ENCODE peak calls at places on chromosomes 2 and 18, in eight cellular contexts. One of them, this sample, is unnamed.

GRCh38 chr18:8741524-8741923 is 36.2 kb downstream of the MTCL1 start:
- DNase-seq in hepatic stellate cell: no peak
- DNase-seq in CD14-positive monocyte: no peak
- DNase-seq in kidney tubule cell: no peak
- DNase-seq in H9: no peak
- DNase-seq in astrocyte of the cerebellum: no peak
- DNase-seq in PC-3: no peak
- DNase-seq in SIG-M5: no peak
- DNase-seq in this sample: no peak

GRCh38 chr2:113012436-113013335 is 7.4 kb downstream of the IL36A start:
- DNase-seq in hepatic stellate cell: peak
- DNase-seq in PC-3: peak
- DNase-seq in CD14-positive monocyte: no peak
- DNase-seq in kidney tubule cell: peak
- DNase-seq in SIG-M5: no peak
- DNase-seq in astrocyte of the cerebellum: no peak
- DNase-seq in H9: no peak
- DNase-seq in this sample: no peak

GRCh38 chr2:188600536-188601210 is 309.0 kb downstream of the GULP1 start:
- DNase-seq in astrocyte of the cerebellum: peak
- DNase-seq in H9: no peak
- DNase-seq in SIG-M5: no peak
- DNase-seq in CD14-positive monocyte: no peak
- DNase-seq in PC-3: no peak
- DNase-seq in hepatic stellate cell: peak
- DNase-seq in kidney tubule cell: peak
- DNase-seq in this sample: no peak

GRCh38 chr2:70532244-70532935 is 21.2 kb downstream of the TGFA start:
- DNase-seq in kidney tubule cell: no peak
- DNase-seq in CD14-positive monocyte: no peak
- DNase-seq in SIG-M5: no peak
- DNase-seq in H9: no peak
- DNase-seq in hepatic stellate cell: no peak
- DNase-seq in astrocyte of the cerebellum: no peak
- DNase-seq in PC-3: no peak
- DNase-seq in this sample: no peak

GRCh38 chr18:33307520-33307919 is 133.0 kb downstream of the CCDC178 start:
- DNase-seq in hepatic stellate cell: no peak
- DNase-seq in PC-3: no peak
- DNase-seq in CD14-positive monocyte: no peak
- DNase-seq in kidney tubule cell: no peak
- DNase-seq in H9: no peak
- DNase-seq in astrocyte of the cerebellum: no peak
- DNase-seq in SIG-M5: no peak
- DNase-seq in this sample: no peak

GRCh38 chr18:58076052-58076451 is 32.0 kb downstream of the NEDD4L start:
- DNase-seq in SIG-M5: no peak
- DNase-seq in kidney tubule cell: peak
- DNase-seq in hepatic stellate cell: no peak
- DNase-seq in H9: no peak
- DNase-seq in PC-3: peak
- DNase-seq in astrocyte of the cerebellum: no peak
- DNase-seq in CD14-positive monocyte: no peak
- DNase-seq in this sample: no peak

GRCh38 chr18:24831091-24831490 is 370.7 kb downstream of the HRH4 start:
- DNase-seq in hepatic stellate cell: no peak
- DNase-seq in astrocyte of the cerebellum: no peak
- DNase-seq in SIG-M5: no peak
- DNase-seq in H9: no peak
- DNase-seq in CD14-positive monocyte: no peak
- DNase-seq in kidney tubule cell: no peak
- DNase-seq in PC-3: no peak
- DNase-seq in this sample: no peak

GRCh38 chr2:214393796-214394195 is 17.1 kb upstream of the VWC2L start:
- DNase-seq in kidney tubule cell: no peak
- DNase-seq in PC-3: no peak
- DNase-seq in hepatic stellate cell: no peak
- DNase-seq in astrocyte of the cerebellum: no peak
- DNase-seq in CD14-positive monocyte: no peak
- DNase-seq in H9: no peak
- DNase-seq in SIG-M5: no peak
- DNase-seq in this sample: no peak

GRCh38 chr18:58052960-58053359 is 8.9 kb downstream of the NEDD4L start:
- DNase-seq in SIG-M5: no peak
- DNase-seq in CD14-positive monocyte: no peak
- DNase-seq in kidney tubule cell: no peak
- DNase-seq in hepatic stellate cell: no peak
- DNase-seq in astrocyte of the cerebellum: no peak
- DNase-seq in H9: no peak
- DNase-seq in PC-3: no peak
- DNase-seq in this sample: no peak

GRCh38 chr18:13270279-13270911 is 51.8 kb downstream of the LDLRAD4 start:
- DNase-seq in SIG-M5: no peak
- DNase-seq in CD14-positive monocyte: no peak
- DNase-seq in astrocyte of the cerebellum: no peak
- DNase-seq in hepatic stellate cell: no peak
- DNase-seq in H9: no peak
- DNase-seq in kidney tubule cell: no peak
- DNase-seq in PC-3: no peak
- DNase-seq in this sample: no peak

GRCh38 chr2:85237849-85238570 is 89.8 kb downstream of the TGOLN2 start:
- DNase-seq in SIG-M5: no peak
- DNase-seq in astrocyte of the cerebellum: no peak
- DNase-seq in H9: peak
- DNase-seq in hepatic stellate cell: no peak
- DNase-seq in PC-3: no peak
- DNase-seq in kidney tubule cell: no peak
- DNase-seq in CD14-positive monocyte: no peak
- DNase-seq in this sample: no peak

GRCh38 chr2:8134105-8134903 is 547.6 kb upstream of the ID2 start:
- DNase-seq in H9: no peak
- DNase-seq in kidney tubule cell: no peak
- DNase-seq in CD14-positive monocyte: no peak
- DNase-seq in astrocyte of the cerebellum: no peak
- DNase-seq in hepatic stellate cell: no peak
- DNase-seq in PC-3: no peak
- DNase-seq in SIG-M5: no peak
- DNase-seq in this sample: no peak

This sample was measured in uterus.